ENCODE peak calls at places on chromosome 22, in eight cellular contexts. One of them, this sample, is unnamed.
A peak's percentile ranks its signal among the peaks of the same experiment; 100 is the strongest.

GRCh38 chr22:31082606-31083376 is 1.7 kb downstream of the SMTN start:
- DNase-seq in mammary epithelial cell: peak; percentile 62
- DNase-seq in activated CD4-positive, alpha-beta T cell treated with anti-CD3 and anti-CD28 coated beads, Interleukin-2, amount 50 U/mL, for 48 hours: peak; percentile 72
- DNase-seq in HCEC 1CT: peak; percentile 63
- DNase-seq in GM18507: no peak
- DNase-seq in stimulated activated CD4-positive, alpha-beta T cell treated with anti-CD3 and anti-CD28 coated beads, Interleukin-2, amount 100 ng/mL, for 24 hours: peak; percentile 76
- DNase-seq in hippocampal formation: no peak
- DNase-seq in neuronal stem cell: no peak
- DNase-seq in this sample: no peak

GRCh38 chr22:48953830-48954229 is 873.8 kb downstream of the BRD1 start:
- DNase-seq in neuronal stem cell: no peak
- DNase-seq in HCEC 1CT: no peak
- DNase-seq in GM18507: no peak
- DNase-seq in mammary epithelial cell: no peak
- DNase-seq in hippocampal formation: no peak
- DNase-seq in activated CD4-positive, alpha-beta T cell treated with anti-CD3 and anti-CD28 coated beads, Interleukin-2, amount 50 U/mL, for 48 hours: no peak
- DNase-seq in stimulated activated CD4-positive, alpha-beta T cell treated with anti-CD3 and anti-CD28 coated beads, Interleukin-2, amount 100 ng/mL, for 24 hours: no peak
- DNase-seq in this sample: no peak

GRCh38 chr22:42868751-42869251 is 11.7 kb upstream of the ARFGAP3 start:
- DNase-seq in neuronal stem cell: no peak
- DNase-seq in HCEC 1CT: no peak
- DNase-seq in activated CD4-positive, alpha-beta T cell treated with anti-CD3 and anti-CD28 coated beads, Interleukin-2, amount 50 U/mL, for 48 hours: no peak
- DNase-seq in mammary epithelial cell: no peak
- DNase-seq in hippocampal formation: peak; percentile 28
- DNase-seq in stimulated activated CD4-positive, alpha-beta T cell treated with anti-CD3 and anti-CD28 coated beads, Interleukin-2, amount 100 ng/mL, for 24 hours: no peak
- DNase-seq in GM18507: no peak
- DNase-seq in this sample: no peak

GRCh38 chr22:42282252-42282942 is 11.9 kb upstream of the TCF20 start:
- DNase-seq in neuronal stem cell: no peak
- DNase-seq in activated CD4-positive, alpha-beta T cell treated with anti-CD3 and anti-CD28 coated beads, Interleukin-2, amount 50 U/mL, for 48 hours: no peak
- DNase-seq in GM18507: no peak
- DNase-seq in HCEC 1CT: no peak
- DNase-seq in stimulated activated CD4-positive, alpha-beta T cell treated with anti-CD3 and anti-CD28 coated beads, Interleukin-2, amount 100 ng/mL, for 24 hours: no peak
- DNase-seq in mammary epithelial cell: no peak
- DNase-seq in hippocampal formation: peak; percentile 16
- DNase-seq in this sample: no peak

GRCh38 chr22:45997077-45997774 is 20.3 kb upstream of the WNT7B start:
- DNase-seq in stimulated activated CD4-positive, alpha-beta T cell treated with anti-CD3 and anti-CD28 coated beads, Interleukin-2, amount 100 ng/mL, for 24 hours: no peak
- DNase-seq in GM18507: no peak
- DNase-seq in mammary epithelial cell: peak; percentile 36
- DNase-seq in neuronal stem cell: no peak
- DNase-seq in activated CD4-positive, alpha-beta T cell treated with anti-CD3 and anti-CD28 coated beads, Interleukin-2, amount 50 U/mL, for 48 hours: no peak
- DNase-seq in HCEC 1CT: peak; percentile 98
- DNase-seq in hippocampal formation: peak; percentile 82
- DNase-seq in this sample: no peak

GRCh38 chr22:37259540-37260029 is 15.5 kb upstream of the RAC2 start:
- DNase-seq in stimulated activated CD4-positive, alpha-beta T cell treated with anti-CD3 and anti-CD28 coated beads, Interleukin-2, amount 100 ng/mL, for 24 hours: no peak
- DNase-seq in GM18507: no peak
- DNase-seq in neuronal stem cell: no peak
- DNase-seq in hippocampal formation: no peak
- DNase-seq in mammary epithelial cell: peak; percentile 49
- DNase-seq in activated CD4-positive, alpha-beta T cell treated with anti-CD3 and anti-CD28 coated beads, Interleukin-2, amount 50 U/mL, for 48 hours: no peak
- DNase-seq in HCEC 1CT: no peak
- DNase-seq in this sample: no peak

GRCh38 chr22:21963286-21963685 is 10.6 kb upstream of the PPM1F start:
- DNase-seq in mammary epithelial cell: no peak
- DNase-seq in hippocampal formation: no peak
- DNase-seq in HCEC 1CT: no peak
- DNase-seq in activated CD4-positive, alpha-beta T cell treated with anti-CD3 and anti-CD28 coated beads, Interleukin-2, amount 50 U/mL, for 48 hours: no peak
- DNase-seq in GM18507: no peak
- DNase-seq in stimulated activated CD4-positive, alpha-beta T cell treated with anti-CD3 and anti-CD28 coated beads, Interleukin-2, amount 100 ng/mL, for 24 hours: no peak
- DNase-seq in neuronal stem cell: no peak
- DNase-seq in this sample: no peak

GRCh38 chr22:23742505-23743264 is 8.2 kb downstream of the ZNF70 start:
- DNase-seq in GM18507: no peak
- DNase-seq in HCEC 1CT: no peak
- DNase-seq in mammary epithelial cell: no peak
- DNase-seq in activated CD4-positive, alpha-beta T cell treated with anti-CD3 and anti-CD28 coated beads, Interleukin-2, amount 50 U/mL, for 48 hours: no peak
- DNase-seq in neuronal stem cell: no peak
- DNase-seq in hippocampal formation: no peak
- DNase-seq in stimulated activated CD4-positive, alpha-beta T cell treated with anti-CD3 and anti-CD28 coated beads, Interleukin-2, amount 100 ng/mL, for 24 hours: no peak
- DNase-seq in this sample: no peak

GRCh38 chr22:22810018-22810427 is 77.6 kb upstream of the IGLL5 start:
- DNase-seq in hippocampal formation: peak; percentile 14
- DNase-seq in neuronal stem cell: no peak
- DNase-seq in HCEC 1CT: peak; percentile 6
- DNase-seq in GM18507: no peak
- DNase-seq in stimulated activated CD4-positive, alpha-beta T cell treated with anti-CD3 and anti-CD28 coated beads, Interleukin-2, amount 100 ng/mL, for 24 hours: peak; percentile 71
- DNase-seq in activated CD4-positive, alpha-beta T cell treated with anti-CD3 and anti-CD28 coated beads, Interleukin-2, amount 50 U/mL, for 48 hours: peak; percentile 77
- DNase-seq in mammary epithelial cell: no peak
- DNase-seq in this sample: peak; percentile 37

GRCh38 chr22:22753526-22754267 is 109.3 kb downstream of the GGTLC2 start:
- DNase-seq in activated CD4-positive, alpha-beta T cell treated with anti-CD3 and anti-CD28 coated beads, Interleukin-2, amount 50 U/mL, for 48 hours: peak; percentile 75
- DNase-seq in HCEC 1CT: peak; percentile 58
- DNase-seq in neuronal stem cell: peak; percentile 31
- DNase-seq in hippocampal formation: peak; percentile 6
- DNase-seq in GM18507: peak; percentile 71
- DNase-seq in stimulated activated CD4-positive, alpha-beta T cell treated with anti-CD3 and anti-CD28 coated beads, Interleukin-2, amount 100 ng/mL, for 24 hours: peak; percentile 76
- DNase-seq in mammary epithelial cell: peak; percentile 5
- DNase-seq in this sample: no peak

GRCh38 chr22:44393066-44393465 is 80.3 kb upstream of the SHISAL1 start:
- DNase-seq in mammary epithelial cell: no peak
- DNase-seq in GM18507: no peak
- DNase-seq in neuronal stem cell: no peak
- DNase-seq in activated CD4-positive, alpha-beta T cell treated with anti-CD3 and anti-CD28 coated beads, Interleukin-2, amount 50 U/mL, for 48 hours: no peak
- DNase-seq in HCEC 1CT: no peak
- DNase-seq in hippocampal formation: no peak
- DNase-seq in stimulated activated CD4-positive, alpha-beta T cell treated with anti-CD3 and anti-CD28 coated beads, Interleukin-2, amount 100 ng/mL, for 24 hours: no peak
- DNase-seq in this sample: no peak

GRCh38 chr22:26287382-26288228 is 118.3 kb downstream of the SEZ6L start:
- DNase-seq in HCEC 1CT: no peak
- DNase-seq in activated CD4-positive, alpha-beta T cell treated with anti-CD3 and anti-CD28 coated beads, Interleukin-2, amount 50 U/mL, for 48 hours: no peak
- DNase-seq in neuronal stem cell: no peak
- DNase-seq in mammary epithelial cell: no peak
- DNase-seq in hippocampal formation: no peak
- DNase-seq in stimulated activated CD4-positive, alpha-beta T cell treated with anti-CD3 and anti-CD28 coated beads, Interleukin-2, amount 100 ng/mL, for 24 hours: no peak
- DNase-seq in GM18507: no peak
- DNase-seq in this sample: no peak

GRCh38 chr22:24526191-24526590 is 28.7 kb downstream of the GUCD1 start:
- DNase-seq in hippocampal formation: no peak
- DNase-seq in HCEC 1CT: no peak
- DNase-seq in GM18507: no peak
- DNase-seq in mammary epithelial cell: no peak
- DNase-seq in activated CD4-positive, alpha-beta T cell treated with anti-CD3 and anti-CD28 coated beads, Interleukin-2, amount 50 U/mL, for 48 hours: no peak
- DNase-seq in neuronal stem cell: no peak
- DNase-seq in stimulated activated CD4-positive, alpha-beta T cell treated with anti-CD3 and anti-CD28 coated beads, Interleukin-2, amount 100 ng/mL, for 24 hours: no peak
- DNase-seq in this sample: no peak

GRCh38 chr22:49161002-49161850 is 666.4 kb downstream of the BRD1 start:
- DNase-seq in hippocampal formation: no peak
- DNase-seq in neuronal stem cell: no peak
- DNase-seq in HCEC 1CT: no peak
- DNase-seq in activated CD4-positive, alpha-beta T cell treated with anti-CD3 and anti-CD28 coated beads, Interleukin-2, amount 50 U/mL, for 48 hours: no peak
- DNase-seq in GM18507: no peak
- DNase-seq in mammary epithelial cell: no peak
- DNase-seq in stimulated activated CD4-positive, alpha-beta T cell treated with anti-CD3 and anti-CD28 coated beads, Interleukin-2, amount 100 ng/mL, for 24 hours: no peak
- DNase-seq in this sample: no peak

GRCh38 chr22:42780070-42780540 is 59.4 kb upstream of the A4GALT start:
- DNase-seq in hippocampal formation: peak; percentile 19
- DNase-seq in HCEC 1CT: peak; percentile 87
- DNase-seq in activated CD4-positive, alpha-beta T cell treated with anti-CD3 and anti-CD28 coated beads, Interleukin-2, amount 50 U/mL, for 48 hours: peak; percentile 7
- DNase-seq in stimulated activated CD4-positive, alpha-beta T cell treated with anti-CD3 and anti-CD28 coated beads, Interleukin-2, amount 100 ng/mL, for 24 hours: peak; percentile 8
- DNase-seq in neuronal stem cell: peak; percentile 89
- DNase-seq in mammary epithelial cell: peak; percentile 72
- DNase-seq in GM18507: peak; percentile 30
- DNase-seq in this sample: peak; percentile 76

GRCh38 chr22:20904008-20904979 is 12.9 kb upstream of the CRKL start:
- DNase-seq in neuronal stem cell: no peak
- DNase-seq in GM18507: no peak
- DNase-seq in stimulated activated CD4-positive, alpha-beta T cell treated with anti-CD3 and anti-CD28 coated beads, Interleukin-2, amount 100 ng/mL, for 24 hours: no peak
- DNase-seq in mammary epithelial cell: peak; percentile 98
- DNase-seq in HCEC 1CT: peak; percentile 99
- DNase-seq in hippocampal formation: no peak
- DNase-seq in activated CD4-positive, alpha-beta T cell treated with anti-CD3 and anti-CD28 coated beads, Interleukin-2, amount 50 U/mL, for 48 hours: no peak
- DNase-seq in this sample: no peak

GRCh38 chr22:32444068-32444467 is 20.2 kb downstream of the BPIFC start:
- DNase-seq in stimulated activated CD4-positive, alpha-beta T cell treated with anti-CD3 and anti-CD28 coated beads, Interleukin-2, amount 100 ng/mL, for 24 hours: no peak
- DNase-seq in GM18507: peak; percentile 1
- DNase-seq in activated CD4-positive, alpha-beta T cell treated with anti-CD3 and anti-CD28 coated beads, Interleukin-2, amount 50 U/mL, for 48 hours: no peak
- DNase-seq in HCEC 1CT: peak; percentile 2
- DNase-seq in mammary epithelial cell: peak; percentile 25
- DNase-seq in hippocampal formation: no peak
- DNase-seq in neuronal stem cell: peak; percentile 8
- DNase-seq in this sample: no peak

GRCh38 chr22:27718186-27719032 is 83.1 kb downstream of the MN1 start:
- DNase-seq in neuronal stem cell: no peak
- DNase-seq in hippocampal formation: no peak
- DNase-seq in GM18507: no peak
- DNase-seq in activated CD4-positive, alpha-beta T cell treated with anti-CD3 and anti-CD28 coated beads, Interleukin-2, amount 50 U/mL, for 48 hours: no peak
- DNase-seq in HCEC 1CT: peak; percentile 75
- DNase-seq in stimulated activated CD4-positive, alpha-beta T cell treated with anti-CD3 and anti-CD28 coated beads, Interleukin-2, amount 100 ng/mL, for 24 hours: no peak
- DNase-seq in mammary epithelial cell: peak; percentile 96
- DNase-seq in this sample: no peak

GRCh38 chr22:38788417-38788816 is 5.5 kb downstream of the DNAL4 start:
- DNase-seq in HCEC 1CT: peak; percentile 84
- DNase-seq in mammary epithelial cell: peak; percentile 26
- DNase-seq in hippocampal formation: no peak
- DNase-seq in stimulated activated CD4-positive, alpha-beta T cell treated with anti-CD3 and anti-CD28 coated beads, Interleukin-2, amount 100 ng/mL, for 24 hours: no peak
- DNase-seq in GM18507: no peak
- DNase-seq in neuronal stem cell: no peak
- DNase-seq in activated CD4-positive, alpha-beta T cell treated with anti-CD3 and anti-CD28 coated beads, Interleukin-2, amount 50 U/mL, for 48 hours: no peak
- DNase-seq in this sample: no peak

GRCh38 chr22:36860821-36861659 is at the start of gene NCF4:
- DNase-seq in HCEC 1CT: no peak
- DNase-seq in mammary epithelial cell: no peak
- DNase-seq in hippocampal formation: peak; percentile 42
- DNase-seq in activated CD4-positive, alpha-beta T cell treated with anti-CD3 and anti-CD28 coated beads, Interleukin-2, amount 50 U/mL, for 48 hours: peak; percentile 59
- DNase-seq in GM18507: peak; percentile 82
- DNase-seq in stimulated activated CD4-positive, alpha-beta T cell treated with anti-CD3 and anti-CD28 coated beads, Interleukin-2, amount 100 ng/mL, for 24 hours: peak; percentile 43
- DNase-seq in neuronal stem cell: no peak
- DNase-seq in this sample: no peak

GRCh38 chr22:38412435-38413084 is 42.4 kb downstream of the KCNJ4 start:
- DNase-seq in GM18507: peak; percentile 48
- DNase-seq in HCEC 1CT: no peak
- DNase-seq in mammary epithelial cell: no peak
- DNase-seq in activated CD4-positive, alpha-beta T cell treated with anti-CD3 and anti-CD28 coated beads, Interleukin-2, amount 50 U/mL, for 48 hours: peak; percentile 50
- DNase-seq in stimulated activated CD4-positive, alpha-beta T cell treated with anti-CD3 and anti-CD28 coated beads, Interleukin-2, amount 100 ng/mL, for 24 hours: peak; percentile 63
- DNase-seq in neuronal stem cell: no peak
- DNase-seq in hippocampal formation: no peak
- DNase-seq in this sample: no peak

GRCh38 chr22:22520020-22520656 is at the start of gene ZNF280A:
- DNase-seq in neuronal stem cell: no peak
- DNase-seq in stimulated activated CD4-positive, alpha-beta T cell treated with anti-CD3 and anti-CD28 coated beads, Interleukin-2, amount 100 ng/mL, for 24 hours: no peak
- DNase-seq in hippocampal formation: no peak
- DNase-seq in GM18507: no peak
- DNase-seq in mammary epithelial cell: no peak
- DNase-seq in HCEC 1CT: no peak
- DNase-seq in activated CD4-positive, alpha-beta T cell treated with anti-CD3 and anti-CD28 coated beads, Interleukin-2, amount 50 U/mL, for 48 hours: no peak
- DNase-seq in this sample: no peak

GRCh38 chr22:25718109-25718830 is 23.7 kb upstream of the MYO18B start:
- DNase-seq in activated CD4-positive, alpha-beta T cell treated with anti-CD3 and anti-CD28 coated beads, Interleukin-2, amount 50 U/mL, for 48 hours: no peak
- DNase-seq in neuronal stem cell: no peak
- DNase-seq in stimulated activated CD4-positive, alpha-beta T cell treated with anti-CD3 and anti-CD28 coated beads, Interleukin-2, amount 100 ng/mL, for 24 hours: no peak
- DNase-seq in mammary epithelial cell: no peak
- DNase-seq in GM18507: no peak
- DNase-seq in HCEC 1CT: no peak
- DNase-seq in hippocampal formation: no peak
- DNase-seq in this sample: no peak

GRCh38 chr22:36977401-36977861 is 41.8 kb downstream of the TST start:
- DNase-seq in GM18507: peak; percentile 35
- DNase-seq in hippocampal formation: peak; percentile 7
- DNase-seq in HCEC 1CT: peak; percentile 19
- DNase-seq in neuronal stem cell: peak; percentile 40
- DNase-seq in activated CD4-positive, alpha-beta T cell treated with anti-CD3 and anti-CD28 coated beads, Interleukin-2, amount 50 U/mL, for 48 hours: peak; percentile 84
- DNase-seq in stimulated activated CD4-positive, alpha-beta T cell treated with anti-CD3 and anti-CD28 coated beads, Interleukin-2, amount 100 ng/mL, for 24 hours: peak; percentile 85
- DNase-seq in mammary epithelial cell: no peak
- DNase-seq in this sample: no peak

This sample was measured in iPS DF 6.9.